ENCODE peak calls at places on chromosome 12, in five cellular contexts. One of them, this sample, is unnamed.

GRCh38 chr12:53505086-53505485 is 2.2 kb downstream of the NPFF start:
- DNase-seq in pancreas: peak
- DNase-seq in heart left ventricle: no peak
- DNase-seq in gastrocnemius medialis: peak
- DNase-seq in GM06990: no peak
- DNase-seq in this sample: no peak

GRCh38 chr12:104370989-104371870 is 67.7 kb downstream of the EID3 start:
- DNase-seq in pancreas: no peak
- DNase-seq in heart left ventricle: no peak
- DNase-seq in gastrocnemius medialis: no peak
- DNase-seq in GM06990: no peak
- DNase-seq in this sample: no peak

GRCh38 chr12:10130042-10130441 is at the start of gene CLEC7A:
- DNase-seq in pancreas: no peak
- DNase-seq in heart left ventricle: no peak
- DNase-seq in gastrocnemius medialis: no peak
- DNase-seq in GM06990: peak
- DNase-seq in this sample: peak

GRCh38 chr12:43884683-43885410 is 49.0 kb downstream of the TMEM117 start:
- DNase-seq in pancreas: no peak
- DNase-seq in heart left ventricle: no peak
- DNase-seq in gastrocnemius medialis: no peak
- DNase-seq in GM06990: no peak
- DNase-seq in this sample: no peak

GRCh38 chr12:28294300-28294699 is 104.0 kb downstream of the CCDC91 start:
- DNase-seq in pancreas: no peak
- DNase-seq in heart left ventricle: no peak
- DNase-seq in gastrocnemius medialis: no peak
- DNase-seq in GM06990: no peak
- DNase-seq in this sample: no peak

GRCh38 chr12:92706594-92706993 is 3.8 kb downstream of the PLEKHG7 start:
- DNase-seq in pancreas: no peak
- DNase-seq in heart left ventricle: no peak
- DNase-seq in gastrocnemius medialis: no peak
- DNase-seq in GM06990: no peak
- DNase-seq in this sample: no peak

GRCh38 chr12:38110026-38110699 is 206.4 kb upstream of the ALG10B start:
- DNase-seq in pancreas: no peak
- DNase-seq in heart left ventricle: no peak
- DNase-seq in gastrocnemius medialis: no peak
- DNase-seq in GM06990: no peak
- DNase-seq in this sample: no peak

GRCh38 chr12:112964915-112965314 is 13.4 kb upstream of the OAS2 start:
- DNase-seq in pancreas: no peak
- DNase-seq in heart left ventricle: no peak
- DNase-seq in gastrocnemius medialis: no peak
- DNase-seq in GM06990: no peak
- DNase-seq in this sample: no peak

GRCh38 chr12:84596276-84596675 is 316.3 kb downstream of the SLC6A15 start:
- DNase-seq in pancreas: no peak
- DNase-seq in heart left ventricle: no peak
- DNase-seq in gastrocnemius medialis: no peak
- DNase-seq in GM06990: no peak
- DNase-seq in this sample: no peak

GRCh38 chr12:114355389-114356088 is 50.4 kb downstream of the TBX5 start:
- DNase-seq in pancreas: no peak
- DNase-seq in heart left ventricle: no peak
- DNase-seq in gastrocnemius medialis: no peak
- DNase-seq in GM06990: peak
- DNase-seq in this sample: no peak

GRCh38 chr12:67623259-67623658 is 25.3 kb upstream of the DYRK2 start:
- DNase-seq in pancreas: no peak
- DNase-seq in heart left ventricle: no peak
- DNase-seq in gastrocnemius medialis: no peak
- DNase-seq in GM06990: no peak
- DNase-seq in this sample: no peak

GRCh38 chr12:44976246-44976645 is 74.7 kb downstream of the DBX2 start:
- DNase-seq in pancreas: no peak
- DNase-seq in heart left ventricle: no peak
- DNase-seq in gastrocnemius medialis: no peak
- DNase-seq in GM06990: no peak
- DNase-seq in this sample: no peak

GRCh38 chr12:74747305-74747704 is 209.7 kb downstream of the ATXN7L3B start:
- DNase-seq in pancreas: no peak
- DNase-seq in heart left ventricle: no peak
- DNase-seq in gastrocnemius medialis: no peak
- DNase-seq in GM06990: no peak
- DNase-seq in this sample: no peak

GRCh38 chr12:666766-667308 is 3.6 kb upstream of the NINJ2 start:
- DNase-seq in pancreas: no peak
- DNase-seq in heart left ventricle: no peak
- DNase-seq in gastrocnemius medialis: no peak
- DNase-seq in GM06990: peak
- DNase-seq in this sample: no peak

GRCh38 chr12:66813137-66813867 is 134.4 kb upstream of the GRIP1 start:
- DNase-seq in pancreas: no peak
- DNase-seq in heart left ventricle: no peak
- DNase-seq in gastrocnemius medialis: no peak
- DNase-seq in GM06990: no peak
- DNase-seq in this sample: no peak

GRCh38 chr12:19239616-19240234 is 110.2 kb downstream of the PLEKHA5 start:
- DNase-seq in pancreas: no peak
- DNase-seq in heart left ventricle: no peak
- DNase-seq in gastrocnemius medialis: no peak
- DNase-seq in GM06990: no peak
- DNase-seq in this sample: no peak

GRCh38 chr12:47721431-47721973 is 3.8 kb downstream of the ENDOU start:
- DNase-seq in pancreas: no peak
- DNase-seq in heart left ventricle: no peak
- DNase-seq in gastrocnemius medialis: no peak
- DNase-seq in GM06990: no peak
- DNase-seq in this sample: no peak

GRCh38 chr12:52585001-52585400 is 11.4 kb upstream of the KRT74 start:
- DNase-seq in pancreas: no peak
- DNase-seq in heart left ventricle: no peak
- DNase-seq in gastrocnemius medialis: no peak
- DNase-seq in GM06990: no peak
- DNase-seq in this sample: no peak

GRCh38 chr12:2354151-2354991 is 301.6 kb downstream of the CACNA1C start:
- DNase-seq in pancreas: no peak
- DNase-seq in heart left ventricle: no peak
- DNase-seq in gastrocnemius medialis: peak
- DNase-seq in GM06990: no peak
- DNase-seq in this sample: no peak

GRCh38 chr12:590206-590750 is 73.0 kb downstream of the NINJ2 start:
- DNase-seq in pancreas: no peak
- DNase-seq in heart left ventricle: no peak
- DNase-seq in gastrocnemius medialis: peak
- DNase-seq in GM06990: no peak
- DNase-seq in this sample: no peak

GRCh38 chr12:46209914-46210834 is 58.7 kb downstream of the SLC38A1 start:
- DNase-seq in pancreas: peak
- DNase-seq in heart left ventricle: peak
- DNase-seq in gastrocnemius medialis: peak
- DNase-seq in GM06990: peak
- DNase-seq in this sample: no peak

GRCh38 chr12:24751181-24751580 is 197.7 kb downstream of the BCAT1 start:
- DNase-seq in pancreas: no peak
- DNase-seq in heart left ventricle: no peak
- DNase-seq in gastrocnemius medialis: no peak
- DNase-seq in GM06990: no peak
- DNase-seq in this sample: no peak

GRCh38 chr12:116710367-116710766 is 27.5 kb downstream of the SPRING1 start:
- DNase-seq in pancreas: no peak
- DNase-seq in heart left ventricle: no peak
- DNase-seq in gastrocnemius medialis: no peak
- DNase-seq in GM06990: no peak
- DNase-seq in this sample: no peak

GRCh38 chr12:94561943-94562411 is 88.4 kb downstream of the TMCC3 start:
- DNase-seq in pancreas: peak
- DNase-seq in heart left ventricle: no peak
- DNase-seq in gastrocnemius medialis: peak
- DNase-seq in GM06990: peak
- DNase-seq in this sample: peak

GRCh38 chr12:109934026-109934425 is 34.0 kb downstream of the TCHP start:
- DNase-seq in pancreas: no peak
- DNase-seq in heart left ventricle: no peak
- DNase-seq in gastrocnemius medialis: no peak
- DNase-seq in GM06990: no peak
- DNase-seq in this sample: no peak
- TF ChIP-seq CTCF in pancreas: no peak
- TF ChIP-seq CTCF in heart left ventricle: no peak
- TF ChIP-seq CTCF in gastrocnemius medialis: no peak
- TF ChIP-seq CTCF in GM06990: peak
- TF ChIP-seq CTCF in this sample: peak

GRCh38 chr12:122979001-122979907 is 1.2 kb upstream of the ARL6IP4 start:
- DNase-seq in pancreas: peak
- DNase-seq in heart left ventricle: no peak
- DNase-seq in gastrocnemius medialis: no peak
- DNase-seq in GM06990: no peak
- DNase-seq in this sample: no peak

GRCh38 chr12:122981036-122981471 is 573 bp downstream of the ARL6IP4 start:
- DNase-seq in pancreas: no peak
- DNase-seq in heart left ventricle: peak
- DNase-seq in gastrocnemius medialis: no peak
- DNase-seq in GM06990: no peak
- DNase-seq in this sample: no peak

GRCh38 chr12:122978507-122978955 is 1.9 kb upstream of the ARL6IP4 start:
- DNase-seq in pancreas: no peak
- DNase-seq in heart left ventricle: no peak
- DNase-seq in gastrocnemius medialis: no peak
- DNase-seq in GM06990: no peak
- DNase-seq in this sample: no peak

GRCh38 chr12:122980192-122981035 is at the start of gene ARL6IP4:
- DNase-seq in pancreas: peak
- DNase-seq in heart left ventricle: peak
- DNase-seq in gastrocnemius medialis: no peak
- DNase-seq in GM06990: peak
- DNase-seq in this sample: no peak

GRCh38 chr12:122979908-122980191 is 631 bp upstream of the ARL6IP4 start:
- DNase-seq in pancreas: no peak
- DNase-seq in heart left ventricle: no peak
- DNase-seq in gastrocnemius medialis: no peak
- DNase-seq in GM06990: no peak
- DNase-seq in this sample: peak
- H3K4me3 ChIP-seq in pancreas: peak
- H3K4me3 ChIP-seq in heart left ventricle: peak
- H3K4me3 ChIP-seq in gastrocnemius medialis: peak
- H3K4me3 ChIP-seq in GM06990: peak
- H3K4me3 ChIP-seq in this sample: peak

DNA sequence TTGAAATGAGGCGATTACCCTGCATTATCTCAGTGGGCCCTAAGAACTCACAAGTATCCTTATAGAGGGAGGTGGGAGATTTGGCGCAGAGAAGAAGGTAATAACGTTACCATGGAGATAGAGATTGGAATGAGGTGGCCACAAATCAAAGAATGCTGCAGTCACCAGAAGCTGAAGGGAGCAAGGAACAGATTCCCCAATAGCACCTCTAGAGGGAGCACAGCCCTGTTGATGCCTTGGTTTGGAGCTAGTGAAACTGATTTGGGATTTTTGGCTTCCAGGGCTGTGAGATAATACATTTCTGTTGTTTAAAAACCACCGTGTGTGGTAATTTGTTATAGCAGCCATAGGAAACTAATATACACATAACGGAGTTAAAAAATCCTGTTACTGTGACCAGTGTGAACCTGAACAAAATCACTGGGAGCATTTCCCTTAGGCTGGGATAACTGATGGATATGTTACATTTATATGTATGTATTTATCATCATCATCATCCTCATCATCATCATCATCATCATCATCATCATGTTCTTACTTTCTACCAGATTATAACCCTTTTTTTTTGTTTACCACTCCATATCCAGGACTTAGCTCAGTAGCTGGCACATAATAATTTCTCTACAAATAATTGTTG is 100.3 kb downstream of the LIN7A start:
- DNase-seq in pancreas: no peak
- DNase-seq in heart left ventricle: no peak
- DNase-seq in gastrocnemius medialis: no peak
- DNase-seq in GM06990: no peak
- DNase-seq in this sample: no peak
- TF ChIP-seq CTCF in pancreas: peak
- TF ChIP-seq CTCF in heart left ventricle: peak
- TF ChIP-seq CTCF in gastrocnemius medialis: peak
- TF ChIP-seq CTCF in GM06990: peak
- TF ChIP-seq CTCF in this sample: peak

GRCh38 chr12:58529114-58529665 is 391.1 kb downstream of the LRIG3 start:
- DNase-seq in pancreas: no peak
- DNase-seq in heart left ventricle: no peak
- DNase-seq in gastrocnemius medialis: no peak
- DNase-seq in GM06990: no peak
- DNase-seq in this sample: no peak

GRCh38 chr12:58530421-58531067 is 389.8 kb downstream of the LRIG3 start:
- DNase-seq in pancreas: no peak
- DNase-seq in heart left ventricle: no peak
- DNase-seq in gastrocnemius medialis: no peak
- DNase-seq in GM06990: no peak
- DNase-seq in this sample: no peak

GRCh38 chr12:58532855-58533608 is 387.3 kb downstream of the LRIG3 start:
- DNase-seq in pancreas: no peak
- DNase-seq in heart left ventricle: no peak
- DNase-seq in gastrocnemius medialis: no peak
- DNase-seq in GM06990: no peak
- DNase-seq in this sample: no peak

GRCh38 chr12:58528266-58528665 is 392.0 kb downstream of the LRIG3 start:
- DNase-seq in pancreas: no peak
- DNase-seq in heart left ventricle: no peak
- DNase-seq in gastrocnemius medialis: no peak
- DNase-seq in GM06990: no peak
- DNase-seq in this sample: no peak

GRCh38 chr12:58529897-58530296 is 390.4 kb downstream of the LRIG3 start:
- DNase-seq in pancreas: no peak
- DNase-seq in heart left ventricle: no peak
- DNase-seq in gastrocnemius medialis: no peak
- DNase-seq in GM06990: no peak
- DNase-seq in this sample: no peak
- H3K4me3 ChIP-seq in pancreas: no peak
- H3K4me3 ChIP-seq in heart left ventricle: no peak
- H3K4me3 ChIP-seq in gastrocnemius medialis: no peak
- H3K4me3 ChIP-seq in GM06990: no peak
- H3K4me3 ChIP-seq in this sample: no peak

GRCh38 chr12:111031956-111032919 is 111.9 kb upstream of the MYL2 start:
- DNase-seq in pancreas: no peak
- DNase-seq in heart left ventricle: no peak
- DNase-seq in gastrocnemius medialis: no peak
- DNase-seq in GM06990: no peak
- DNase-seq in this sample: no peak

GRCh38 chr12:111034148-111034910 is 114.0 kb upstream of the MYL2 start:
- DNase-seq in pancreas: no peak
- DNase-seq in heart left ventricle: no peak
- DNase-seq in gastrocnemius medialis: no peak
- DNase-seq in GM06990: peak
- DNase-seq in this sample: no peak

GRCh38 chr12:111035578-111036301 is 115.4 kb upstream of the MYL2 start:
- DNase-seq in pancreas: no peak
- DNase-seq in heart left ventricle: no peak
- DNase-seq in gastrocnemius medialis: no peak
- DNase-seq in GM06990: no peak
- DNase-seq in this sample: no peak

GRCh38 chr12:111034911-111035577 is 114.7 kb upstream of the MYL2 start:
- DNase-seq in pancreas: no peak
- DNase-seq in heart left ventricle: no peak
- DNase-seq in gastrocnemius medialis: no peak
- DNase-seq in GM06990: peak
- DNase-seq in this sample: no peak

GRCh38 chr12:111033281-111034147 is 113.1 kb upstream of the MYL2 start:
- DNase-seq in pancreas: no peak
- DNase-seq in heart left ventricle: no peak
- DNase-seq in gastrocnemius medialis: no peak
- DNase-seq in GM06990: peak
- DNase-seq in this sample: no peak
- TF ChIP-seq CTCF in pancreas: no peak
- TF ChIP-seq CTCF in heart left ventricle: peak
- TF ChIP-seq CTCF in gastrocnemius medialis: no peak
- TF ChIP-seq CTCF in GM06990: peak
- TF ChIP-seq CTCF in this sample: peak